ENCODE peak calls at places on chromosomes 2 and 18, in ten cellular contexts. N is endothelial cell of umbilical vein, T is neuronal stem cell, D is GM23338, L is IMR-90, U is MM.1S, K is neural progenitor cell, G is DND-41, I is OCI-LY7, M is SK-N-SH. X is an unnamed sample.

GRCh38 chr2:225030089-225030653 is 12.1 kb downstream of the DOCK10 start:
- DNase-seq in I (no peak), D (no peak), U (no peak), M (no peak), T (no peak), K (no peak), G (no peak), N (no peak), L (no peak), X (no peak)

GRCh38 chr2:188676012-188676405 is 298.2 kb upstream of the COL3A1 start:
- DNase-seq in N (no peak), U (no peak), T (no peak), D (no peak), M (no peak), G (no peak), L (peak; percentile 74), K (no peak), I (no peak), X (no peak)

GRCh38 chr2:72925328-72925943 is 8.1 kb downstream of the EMX1 start:
- DNase-seq in I (no peak), T (no peak), K (peak; percentile 65), L (no peak), U (no peak), N (no peak), M (peak; percentile 51), D (peak; percentile 70), G (no peak), X (no peak)

GRCh38 chr18:1559563-1559962 is 654.9 kb downstream of the ADCYAP1 start:
- DNase-seq in I (no peak), K (no peak), T (no peak), M (no peak), D (peak; percentile 10), G (no peak), L (no peak), N (no peak), U (no peak), X (no peak)

GRCh38 chr2:48249631-48250473 is 280.1 kb upstream of the STON1 start:
- DNase-seq in N (peak; percentile 22), U (no peak), D (no peak), K (no peak), G (no peak), M (no peak), I (no peak), T (no peak), L (peak; percentile 64), X (no peak)

GRCh38 chr2:65537651-65538385 is 105.4 kb upstream of the SPRED2 start:
- DNase-seq in G (no peak), N (no peak), M (no peak), K (no peak), T (no peak), I (no peak), L (peak; percentile 34), D (no peak), U (no peak), X (no peak)

GRCh38 chr18:22912835-22913234 is 20.3 kb upstream of the RBBP8 start:
- DNase-seq in D (no peak), T (no peak), K (no peak), I (no peak), G (no peak), N (no peak), U (no peak), L (peak; percentile 19), M (no peak), X (no peak)

GRCh38 chr2:157168501-157168900 is 89.0 kb upstream of the GALNT5 start:
- DNase-seq in T (no peak), D (no peak), U (no peak), G (no peak), M (no peak), L (peak; percentile 47), I (no peak), N (no peak), K (no peak), X (no peak)

GRCh38 chr2:226797989-226798421 is 1.6 kb downstream of the IRS1 start:
- DNase-seq in N (no peak), D (peak; percentile 9), U (no peak), L (peak; percentile 56), M (no peak), I (no peak), G (no peak), T (no peak), K (no peak), X (no peak)

GRCh38 chr18:47912794-47913594 is 17.5 kb downstream of the SMAD2 start:
- DNase-seq in D (no peak), K (no peak), U (no peak), L (no peak), N (no peak), T (no peak), M (no peak), I (no peak), G (no peak), X (no peak)

GRCh38 chr2:219619235-219619634 is 8.2 kb upstream of the SLC4A3 start:
- DNase-seq in I (no peak), M (no peak), T (no peak), L (no peak), K (peak; percentile 57), G (no peak), N (no peak), U (no peak), D (peak; percentile 66), X (no peak)

GRCh38 chr18:59870623-59871130 is 29.1 kb upstream of the PMAIP1 start:
- DNase-seq in U (no peak), N (no peak), M (no peak), I (no peak), K (no peak), G (no peak), T (no peak), L (peak; percentile 50), D (no peak), X (no peak)

GRCh38 chr18:9716375-9716774 is 8.3 kb downstream of the RAB31 start:
- DNase-seq in I (no peak), G (no peak), N (no peak), L (no peak), D (no peak), K (no peak), M (no peak), U (no peak), T (no peak), X (no peak)

GRCh38 chr18:8699126-8699525 is 6.2 kb upstream of the MTCL1 start:
- DNase-seq in D (no peak), G (no peak), T (no peak), I (no peak), N (no peak), M (no peak), L (no peak), K (no peak), U (no peak), X (no peak)

GRCh38 chr2:217937446-217937845 is 65.3 kb downstream of the TNS1 start:
- DNase-seq in U (no peak), D (peak; percentile 29), L (no peak), M (peak; percentile 71), I (no peak), N (peak; percentile 42), K (no peak), T (no peak), G (no peak), X (no peak)

GRCh38 chr2:134401081-134401497 is 147.2 kb downstream of the MGAT5 start:
- DNase-seq in D (no peak), I (no peak), G (no peak), K (no peak), T (no peak), M (peak; percentile 70), N (peak; percentile 93), L (peak; percentile 17), U (no peak), X (no peak)

GRCh38 chr18:12597775-12598174 is 60.1 kb downstream of the SPIRE1 start:
- DNase-seq in T (no peak), L (peak; percentile 90), K (no peak), I (no peak), N (peak; percentile 79), U (no peak), D (no peak), G (no peak), M (no peak), X (no peak)

GRCh38 chr2:55087930-55088329 is 37.7 kb upstream of the RTN4 start:
- DNase-seq in N (no peak), L (no peak), I (no peak), M (no peak), G (no peak), T (no peak), D (no peak), U (no peak), K (no peak), X (no peak)

GRCh38 chr2:201358684-201359083 is 1.5 kb upstream of the FLACC1 start:
- DNase-seq in L (peak; percentile 92), D (no peak), G (no peak), N (peak; percentile 5), U (no peak), T (no peak), I (no peak), M (no peak), K (no peak), X (no peak)

GRCh38 chr2:42918671-42919335 is 126.4 kb upstream of the HAAO start:
- DNase-seq in T (no peak), D (no peak), M (no peak), I (no peak), N (no peak), G (no peak), U (no peak), K (no peak), L (no peak), X (no peak)
- H2AFZ ChIP-seq in T (no peak overlapping the region), D (no peak overlapping the region), M (no peak overlapping the region), I (no peak overlapping the region), N (peak overlapping the region; percentile 46), G (no peak overlapping the region), U (no peak overlapping the region), K (no peak overlapping the region), L (no peak overlapping the region), X (no peak overlapping the region)

GRCh38 chr2:88628569-88628939 is 1.3 kb upstream of the EIF2AK3 start:
- DNase-seq in I (no peak), M (no peak), L (no peak), G (no peak), D (no peak), N (no peak), K (no peak), U (no peak), T (no peak), X (no peak)
- H3K4me3 ChIP-seq in I (peak overlapping the region; percentile 96), M (peak overlapping the region; percentile 62), L (peak overlapping the region; percentile 61), G (peak overlapping the region; percentile 46), D (peak overlapping the region; percentile 51), N (peak overlapping the region; percentile 61), K (peak overlapping the region; percentile 63), U (peak overlapping the region; percentile 59), T (peak overlapping the region; percentile 61), X (peak overlapping the region; percentile 76)

GRCh38 chr2:238914648-238915015 is 66.7 kb downstream of the TWIST2 start:
- DNase-seq in N (no peak), M (no peak), D (no peak), G (no peak), K (no peak), T (no peak), I (no peak), U (no peak), L (peak; percentile 76), X (no peak)
- H2AFZ ChIP-seq in N (no peak overlapping the region), M (no peak overlapping the region), D (no peak overlapping the region), G (no peak overlapping the region), K (no peak overlapping the region), T (no peak overlapping the region), I (no peak overlapping the region), U (no peak overlapping the region), L (peak overlapping the region; percentile 85), X (no peak overlapping the region)

DNA sequence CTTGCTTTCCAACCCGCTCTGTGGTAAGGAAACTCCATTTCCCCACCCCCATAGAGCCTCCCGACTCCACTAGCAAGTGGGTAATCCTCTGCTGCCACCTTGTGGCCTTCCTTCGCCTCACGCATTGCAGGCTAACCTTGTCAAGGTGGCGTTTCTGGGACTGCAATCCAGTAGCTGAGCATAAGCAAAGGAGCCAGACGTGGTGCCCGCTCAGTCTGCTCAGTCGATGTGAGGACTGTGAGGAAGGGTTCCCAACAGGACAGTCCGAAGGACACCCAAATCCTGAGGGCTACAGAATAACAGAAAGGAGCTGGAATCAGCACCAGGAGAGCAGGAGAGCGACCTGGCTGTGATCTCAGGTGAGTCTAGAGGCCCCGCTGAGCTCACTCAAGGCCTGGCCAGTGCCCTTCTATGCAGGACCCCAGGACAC is 144.2 kb downstream of the SUCLG1 start:
- DNase-seq in M (peak; percentile 62), L (peak; percentile 74), D (peak; percentile 94), N (peak; percentile 69), T (peak; percentile 79), G (peak; percentile 79), I (peak; percentile 79), K (peak; percentile 93), U (peak; percentile 86), X (peak; percentile 96)
- H3K4me3 ChIP-seq in M (no peak overlapping the region), L (no peak overlapping the region), D (no peak overlapping the region), N (no peak overlapping the region), T (no peak overlapping the region), G (no peak overlapping the region), I (no peak overlapping the region), K (no peak overlapping the region), U (no peak overlapping the region), X (no peak overlapping the region)